ENCODE peak calls at places on chromosomes 13 and 19, in ten cellular contexts. One of them, this sample, is unnamed.

GRCh38 chr19:30307191-30307974 is 64.8 kb upstream of the ZNF536 start:
- DNase-seq in choroid plexus epithelial cell: no peak
- DNase-seq in dorsolateral prefrontal cortex: no peak
- DNase-seq in HepG2: no peak
- DNase-seq in brain microvascular endothelial cell: no peak
- DNase-seq in prostate gland: no peak
- DNase-seq in neural progenitor cell: no peak
- DNase-seq in AG04450: no peak
- DNase-seq in mucosa of descending colon: no peak
- DNase-seq in hepatocyte: no peak
- DNase-seq in this sample: no peak

GRCh38 chr13:98447881-98448641 is 128.8 kb downstream of the STK24 start:
- DNase-seq in mucosa of descending colon: no peak
- DNase-seq in neural progenitor cell: peak
- DNase-seq in hepatocyte: peak
- DNase-seq in brain microvascular endothelial cell: no peak
- DNase-seq in HepG2: no peak
- DNase-seq in prostate gland: peak
- DNase-seq in AG04450: no peak
- DNase-seq in dorsolateral prefrontal cortex: peak
- DNase-seq in choroid plexus epithelial cell: peak
- DNase-seq in this sample: no peak

GRCh38 chr13:37364024-37364423 is 234.5 kb downstream of the POSTN start:
- DNase-seq in neural progenitor cell: no peak
- DNase-seq in AG04450: no peak
- DNase-seq in hepatocyte: no peak
- DNase-seq in prostate gland: no peak
- DNase-seq in dorsolateral prefrontal cortex: no peak
- DNase-seq in brain microvascular endothelial cell: no peak
- DNase-seq in mucosa of descending colon: no peak
- DNase-seq in choroid plexus epithelial cell: no peak
- DNase-seq in HepG2: no peak
- DNase-seq in this sample: no peak

GRCh38 chr13:110014719-110015118 is 228.3 kb upstream of the IRS2 start:
- DNase-seq in dorsolateral prefrontal cortex: no peak
- DNase-seq in hepatocyte: no peak
- DNase-seq in brain microvascular endothelial cell: no peak
- DNase-seq in neural progenitor cell: no peak
- DNase-seq in AG04450: no peak
- DNase-seq in HepG2: no peak
- DNase-seq in mucosa of descending colon: no peak
- DNase-seq in choroid plexus epithelial cell: peak
- DNase-seq in prostate gland: peak
- DNase-seq in this sample: no peak

GRCh38 chr13:111967572-111968201 is 99.3 kb upstream of the SOX1 start:
- DNase-seq in mucosa of descending colon: no peak
- DNase-seq in choroid plexus epithelial cell: no peak
- DNase-seq in hepatocyte: no peak
- DNase-seq in dorsolateral prefrontal cortex: peak
- DNase-seq in neural progenitor cell: no peak
- DNase-seq in HepG2: no peak
- DNase-seq in AG04450: no peak
- DNase-seq in prostate gland: no peak
- DNase-seq in brain microvascular endothelial cell: no peak
- DNase-seq in this sample: no peak

GRCh38 chr13:43564941-43565340 is 221.8 kb downstream of the ENOX1 start:
- DNase-seq in brain microvascular endothelial cell: no peak
- DNase-seq in AG04450: no peak
- DNase-seq in hepatocyte: no peak
- DNase-seq in neural progenitor cell: no peak
- DNase-seq in mucosa of descending colon: no peak
- DNase-seq in dorsolateral prefrontal cortex: no peak
- DNase-seq in prostate gland: no peak
- DNase-seq in choroid plexus epithelial cell: no peak
- DNase-seq in HepG2: no peak
- DNase-seq in this sample: no peak

GRCh38 chr19:679418-680286 is 3.5 kb downstream of the FSTL3 start:
- DNase-seq in AG04450: peak
- DNase-seq in neural progenitor cell: peak
- DNase-seq in dorsolateral prefrontal cortex: no peak
- DNase-seq in prostate gland: no peak
- DNase-seq in choroid plexus epithelial cell: peak
- DNase-seq in brain microvascular endothelial cell: no peak
- DNase-seq in mucosa of descending colon: peak
- DNase-seq in hepatocyte: peak
- DNase-seq in HepG2: no peak
- DNase-seq in this sample: peak

GRCh38 chr13:98174995-98175394 is 2.1 kb downstream of the RNF113B start:
- DNase-seq in choroid plexus epithelial cell: peak
- DNase-seq in dorsolateral prefrontal cortex: no peak
- DNase-seq in prostate gland: no peak
- DNase-seq in HepG2: no peak
- DNase-seq in brain microvascular endothelial cell: no peak
- DNase-seq in hepatocyte: no peak
- DNase-seq in neural progenitor cell: no peak
- DNase-seq in mucosa of descending colon: no peak
- DNase-seq in AG04450: no peak
- DNase-seq in this sample: peak

GRCh38 chr19:39397360-39398296 is 6.5 kb downstream of the MED29 start:
- DNase-seq in neural progenitor cell: peak
- DNase-seq in AG04450: no peak
- DNase-seq in mucosa of descending colon: peak
- DNase-seq in hepatocyte: peak
- DNase-seq in prostate gland: peak
- DNase-seq in brain microvascular endothelial cell: peak
- DNase-seq in dorsolateral prefrontal cortex: peak
- DNase-seq in HepG2: peak
- DNase-seq in choroid plexus epithelial cell: peak
- DNase-seq in this sample: peak

DNA sequence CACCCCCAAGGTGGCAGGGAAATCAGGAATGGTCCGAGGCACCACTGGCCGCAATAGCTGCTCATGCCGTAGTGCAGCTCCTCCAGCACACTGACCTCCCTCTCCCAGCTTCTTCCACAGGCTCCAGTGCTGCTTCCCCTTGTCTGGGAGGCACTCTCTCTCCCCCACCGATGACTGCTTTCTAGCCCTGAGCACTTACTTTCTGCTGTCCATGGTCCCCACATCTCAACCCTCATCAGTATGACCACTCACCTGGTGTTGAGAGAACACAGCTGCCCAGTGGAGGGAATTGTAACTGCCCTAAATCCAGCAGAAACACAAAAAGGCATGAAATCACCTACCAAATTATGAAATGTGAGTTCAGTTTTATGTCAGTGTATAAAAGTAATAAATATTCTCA is 28.9 kb upstream of the TPP2 start:
- DNase-seq in mucosa of descending colon: no peak
- DNase-seq in AG04450: no peak
- DNase-seq in neural progenitor cell: no peak
- DNase-seq in prostate gland: no peak
- DNase-seq in HepG2: no peak
- DNase-seq in brain microvascular endothelial cell: no peak
- DNase-seq in choroid plexus epithelial cell: no peak
- DNase-seq in hepatocyte: no peak
- DNase-seq in dorsolateral prefrontal cortex: no peak
- DNase-seq in this sample: no peak
- H3K4me3 ChIP-seq in mucosa of descending colon: no peak
- H3K4me3 ChIP-seq in AG04450: no peak
- H3K4me3 ChIP-seq in neural progenitor cell: no peak
- H3K4me3 ChIP-seq in prostate gland: no peak
- H3K4me3 ChIP-seq in HepG2: no peak
- H3K4me3 ChIP-seq in brain microvascular endothelial cell: no peak
- H3K4me3 ChIP-seq in choroid plexus epithelial cell: no peak
- H3K4me3 ChIP-seq in hepatocyte: no peak
- H3K4me3 ChIP-seq in dorsolateral prefrontal cortex: no peak
- H3K4me3 ChIP-seq in this sample: no peak

GRCh38 chr13:28533441-28534166 is 38.7 kb upstream of the FLT1 start:
- DNase-seq in neural progenitor cell: no peak
- DNase-seq in choroid plexus epithelial cell: peak
- DNase-seq in dorsolateral prefrontal cortex: no peak
- DNase-seq in prostate gland: no peak
- DNase-seq in mucosa of descending colon: no peak
- DNase-seq in HepG2: no peak
- DNase-seq in brain microvascular endothelial cell: no peak
- DNase-seq in AG04450: no peak
- DNase-seq in hepatocyte: no peak
- DNase-seq in this sample: no peak

GRCh38 chr13:28533049-28533436 is 38.1 kb upstream of the FLT1 start:
- DNase-seq in AG04450: no peak
- DNase-seq in mucosa of descending colon: no peak
- DNase-seq in dorsolateral prefrontal cortex: no peak
- DNase-seq in hepatocyte: no peak
- DNase-seq in neural progenitor cell: no peak
- DNase-seq in HepG2: no peak
- DNase-seq in choroid plexus epithelial cell: peak
- DNase-seq in prostate gland: no peak
- DNase-seq in brain microvascular endothelial cell: no peak
- DNase-seq in this sample: no peak

GRCh38 chr13:28531195-28531955 is 36.4 kb upstream of the FLT1 start:
- DNase-seq in hepatocyte: peak
- DNase-seq in brain microvascular endothelial cell: peak
- DNase-seq in neural progenitor cell: peak
- DNase-seq in AG04450: no peak
- DNase-seq in HepG2: no peak
- DNase-seq in prostate gland: no peak
- DNase-seq in dorsolateral prefrontal cortex: no peak
- DNase-seq in choroid plexus epithelial cell: peak
- DNase-seq in mucosa of descending colon: peak
- DNase-seq in this sample: peak

GRCh38 chr13:28531956-28532225 is 37.0 kb upstream of the FLT1 start:
- DNase-seq in mucosa of descending colon: no peak
- DNase-seq in choroid plexus epithelial cell: no peak
- DNase-seq in AG04450: no peak
- DNase-seq in brain microvascular endothelial cell: no peak
- DNase-seq in dorsolateral prefrontal cortex: no peak
- DNase-seq in hepatocyte: no peak
- DNase-seq in prostate gland: no peak
- DNase-seq in HepG2: no peak
- DNase-seq in neural progenitor cell: no peak
- DNase-seq in this sample: no peak

GRCh38 chr13:28532226-28533048 is 37.5 kb upstream of the FLT1 start:
- DNase-seq in hepatocyte: peak
- DNase-seq in AG04450: no peak
- DNase-seq in neural progenitor cell: peak
- DNase-seq in dorsolateral prefrontal cortex: no peak
- DNase-seq in prostate gland: no peak
- DNase-seq in mucosa of descending colon: peak
- DNase-seq in choroid plexus epithelial cell: peak
- DNase-seq in brain microvascular endothelial cell: no peak
- DNase-seq in HepG2: no peak
- DNase-seq in this sample: no peak
- H3K4me3 ChIP-seq in hepatocyte: peak
- H3K4me3 ChIP-seq in AG04450: peak
- H3K4me3 ChIP-seq in neural progenitor cell: peak
- H3K4me3 ChIP-seq in dorsolateral prefrontal cortex: peak
- H3K4me3 ChIP-seq in prostate gland: peak
- H3K4me3 ChIP-seq in mucosa of descending colon: no peak
- H3K4me3 ChIP-seq in choroid plexus epithelial cell: peak
- H3K4me3 ChIP-seq in brain microvascular endothelial cell: peak
- H3K4me3 ChIP-seq in HepG2: peak
- H3K4me3 ChIP-seq in this sample: peak

GRCh38 chr19:6744381-6745288 is 5.2 kb downstream of the TRIP10 start:
- DNase-seq in AG04450: peak
- DNase-seq in choroid plexus epithelial cell: peak
- DNase-seq in neural progenitor cell: peak
- DNase-seq in prostate gland: peak
- DNase-seq in dorsolateral prefrontal cortex: peak
- DNase-seq in mucosa of descending colon: peak
- DNase-seq in brain microvascular endothelial cell: peak
- DNase-seq in hepatocyte: peak
- DNase-seq in HepG2: no peak
- DNase-seq in this sample: peak

GRCh38 chr19:6743071-6743470 is 3.6 kb downstream of the TRIP10 start:
- DNase-seq in dorsolateral prefrontal cortex: no peak
- DNase-seq in prostate gland: no peak
- DNase-seq in choroid plexus epithelial cell: no peak
- DNase-seq in hepatocyte: no peak
- DNase-seq in AG04450: no peak
- DNase-seq in HepG2: no peak
- DNase-seq in mucosa of descending colon: peak
- DNase-seq in neural progenitor cell: peak
- DNase-seq in brain microvascular endothelial cell: no peak
- DNase-seq in this sample: no peak

GRCh38 chr19:6740589-6741348 is 1.3 kb downstream of the TRIP10 start:
- DNase-seq in AG04450: no peak
- DNase-seq in dorsolateral prefrontal cortex: no peak
- DNase-seq in brain microvascular endothelial cell: no peak
- DNase-seq in choroid plexus epithelial cell: no peak
- DNase-seq in hepatocyte: peak
- DNase-seq in mucosa of descending colon: peak
- DNase-seq in neural progenitor cell: peak
- DNase-seq in prostate gland: peak
- DNase-seq in HepG2: no peak
- DNase-seq in this sample: peak

GRCh38 chr19:6745965-6746364 is 6.5 kb downstream of the TRIP10 start:
- DNase-seq in hepatocyte: no peak
- DNase-seq in brain microvascular endothelial cell: no peak
- DNase-seq in choroid plexus epithelial cell: no peak
- DNase-seq in mucosa of descending colon: no peak
- DNase-seq in HepG2: no peak
- DNase-seq in AG04450: no peak
- DNase-seq in neural progenitor cell: no peak
- DNase-seq in prostate gland: no peak
- DNase-seq in dorsolateral prefrontal cortex: no peak
- DNase-seq in this sample: no peak

DNA sequence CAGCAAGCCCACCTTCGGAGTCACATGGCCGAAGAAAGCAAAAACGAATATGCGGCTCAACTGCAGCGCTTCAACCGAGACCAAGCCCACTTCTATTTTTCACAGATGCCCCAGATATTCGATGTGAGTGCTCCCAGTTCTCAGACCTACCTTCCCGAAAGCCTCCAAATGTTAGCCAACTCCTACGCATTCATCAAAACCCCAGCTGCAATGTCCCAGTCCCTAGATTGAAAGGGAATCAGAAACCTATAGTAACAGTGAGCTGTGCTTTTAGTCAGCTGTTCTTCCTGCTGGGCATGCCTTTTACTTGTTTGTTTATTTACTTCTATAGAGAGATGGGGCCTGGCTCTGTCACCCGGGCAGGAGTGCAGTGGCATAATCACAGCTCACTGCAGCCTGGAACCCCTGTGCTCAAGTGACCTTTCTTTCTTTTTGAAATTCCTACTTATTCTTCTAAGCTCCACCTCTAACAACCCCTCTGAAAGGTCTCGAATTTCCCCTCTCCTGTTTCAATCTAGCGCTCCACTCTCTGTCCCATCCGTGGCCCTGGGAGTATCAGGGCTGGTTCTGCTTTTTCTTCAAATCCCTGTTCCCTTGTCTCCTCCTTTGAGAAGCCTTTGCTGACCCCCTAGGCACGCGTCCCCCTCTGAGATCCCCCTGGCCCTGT is 4.4 kb downstream of the TRIP10 start:
- DNase-seq in brain microvascular endothelial cell: no peak
- DNase-seq in hepatocyte: no peak
- DNase-seq in neural progenitor cell: peak
- DNase-seq in AG04450: no peak
- DNase-seq in dorsolateral prefrontal cortex: no peak
- DNase-seq in prostate gland: no peak
- DNase-seq in choroid plexus epithelial cell: peak
- DNase-seq in mucosa of descending colon: no peak
- DNase-seq in HepG2: no peak
- DNase-seq in this sample: peak
- H3K4me3 ChIP-seq in brain microvascular endothelial cell: no peak
- H3K4me3 ChIP-seq in hepatocyte: no peak
- H3K4me3 ChIP-seq in neural progenitor cell: peak
- H3K4me3 ChIP-seq in AG04450: peak
- H3K4me3 ChIP-seq in dorsolateral prefrontal cortex: no peak
- H3K4me3 ChIP-seq in prostate gland: no peak
- H3K4me3 ChIP-seq in choroid plexus epithelial cell: no peak
- H3K4me3 ChIP-seq in mucosa of descending colon: no peak
- H3K4me3 ChIP-seq in HepG2: no peak
- H3K4me3 ChIP-seq in this sample: no peak

GRCh38 chr13:77048592-77048991 is 21.6 kb upstream of the FBXL3 start:
- DNase-seq in mucosa of descending colon: no peak
- DNase-seq in AG04450: no peak
- DNase-seq in dorsolateral prefrontal cortex: no peak
- DNase-seq in HepG2: no peak
- DNase-seq in hepatocyte: no peak
- DNase-seq in choroid plexus epithelial cell: peak
- DNase-seq in prostate gland: no peak
- DNase-seq in brain microvascular endothelial cell: no peak
- DNase-seq in neural progenitor cell: peak
- DNase-seq in this sample: no peak
- H3K4me3 ChIP-seq in mucosa of descending colon: no peak
- H3K4me3 ChIP-seq in AG04450: no peak
- H3K4me3 ChIP-seq in dorsolateral prefrontal cortex: no peak
- H3K4me3 ChIP-seq in HepG2: no peak
- H3K4me3 ChIP-seq in hepatocyte: no peak
- H3K4me3 ChIP-seq in choroid plexus epithelial cell: no peak
- H3K4me3 ChIP-seq in prostate gland: no peak
- H3K4me3 ChIP-seq in brain microvascular endothelial cell: no peak
- H3K4me3 ChIP-seq in neural progenitor cell: peak
- H3K4me3 ChIP-seq in this sample: no peak